ENCODE peak calls at places on chromosomes 5 and 9, in ten cellular contexts. One of them, this sample, is unnamed.

GRCh38 chr5:59123595-59124561 is 541.0 kb downstream of the RAB3C start:
- DNase-seq in EL: no peak
- DNase-seq in HT1080: no peak
- DNase-seq in stimulated activated CD4-positive, alpha-beta T cell treated with anti-CD3 and anti-CD28 coated beads, Interleukin-15, amount 100 ng/mL, for 24 hours: no peak
- DNase-seq in GM04504: no peak
- DNase-seq in ACHN: no peak
- DNase-seq in RWPE1: no peak
- DNase-seq in Right ventricle myocardium superior: no peak
- DNase-seq in KBM-7: no peak
- DNase-seq in anterior cingulate cortex: no peak
- DNase-seq in this sample: no peak

GRCh38 chr5:115640274-115640673 is 14.4 kb upstream of the TMED7 start:
- DNase-seq in EL: no peak
- DNase-seq in ACHN: no peak
- DNase-seq in RWPE1: no peak
- DNase-seq in anterior cingulate cortex: no peak
- DNase-seq in KBM-7: no peak
- DNase-seq in GM04504: no peak
- DNase-seq in Right ventricle myocardium superior: no peak
- DNase-seq in HT1080: no peak
- DNase-seq in stimulated activated CD4-positive, alpha-beta T cell treated with anti-CD3 and anti-CD28 coated beads, Interleukin-15, amount 100 ng/mL, for 24 hours: no peak
- DNase-seq in this sample: no peak

GRCh38 chr5:64883912-64884311 is 115.2 kb downstream of the CWC27 start:
- DNase-seq in Right ventricle myocardium superior: no peak
- DNase-seq in GM04504: no peak
- DNase-seq in HT1080: peak
- DNase-seq in stimulated activated CD4-positive, alpha-beta T cell treated with anti-CD3 and anti-CD28 coated beads, Interleukin-15, amount 100 ng/mL, for 24 hours: no peak
- DNase-seq in EL: no peak
- DNase-seq in ACHN: no peak
- DNase-seq in RWPE1: no peak
- DNase-seq in anterior cingulate cortex: no peak
- DNase-seq in KBM-7: no peak
- DNase-seq in this sample: no peak

GRCh38 chr9:35035851-35036701 is 36.3 kb downstream of the VCP start:
- DNase-seq in RWPE1: no peak
- DNase-seq in stimulated activated CD4-positive, alpha-beta T cell treated with anti-CD3 and anti-CD28 coated beads, Interleukin-15, amount 100 ng/mL, for 24 hours: peak
- DNase-seq in anterior cingulate cortex: no peak
- DNase-seq in EL: peak
- DNase-seq in ACHN: no peak
- DNase-seq in KBM-7: no peak
- DNase-seq in GM04504: no peak
- DNase-seq in Right ventricle myocardium superior: peak
- DNase-seq in HT1080: no peak
- DNase-seq in this sample: peak

GRCh38 chr5:122943050-122943698 is 93.4 kb downstream of the PPIC start:
- DNase-seq in Right ventricle myocardium superior: no peak
- DNase-seq in anterior cingulate cortex: no peak
- DNase-seq in HT1080: no peak
- DNase-seq in stimulated activated CD4-positive, alpha-beta T cell treated with anti-CD3 and anti-CD28 coated beads, Interleukin-15, amount 100 ng/mL, for 24 hours: no peak
- DNase-seq in EL: no peak
- DNase-seq in KBM-7: no peak
- DNase-seq in GM04504: no peak
- DNase-seq in ACHN: no peak
- DNase-seq in RWPE1: no peak
- DNase-seq in this sample: no peak

GRCh38 chr5:116896001-116896400 is 321.4 kb upstream of the SEMA6A start:
- DNase-seq in anterior cingulate cortex: no peak
- DNase-seq in GM04504: no peak
- DNase-seq in Right ventricle myocardium superior: no peak
- DNase-seq in HT1080: no peak
- DNase-seq in KBM-7: no peak
- DNase-seq in RWPE1: no peak
- DNase-seq in stimulated activated CD4-positive, alpha-beta T cell treated with anti-CD3 and anti-CD28 coated beads, Interleukin-15, amount 100 ng/mL, for 24 hours: no peak
- DNase-seq in ACHN: no peak
- DNase-seq in EL: no peak
- DNase-seq in this sample: no peak

GRCh38 chr5:105680858-105681257 is 1989.9 kb downstream of the EFNA5 start:
- DNase-seq in stimulated activated CD4-positive, alpha-beta T cell treated with anti-CD3 and anti-CD28 coated beads, Interleukin-15, amount 100 ng/mL, for 24 hours: no peak
- DNase-seq in GM04504: no peak
- DNase-seq in anterior cingulate cortex: no peak
- DNase-seq in HT1080: no peak
- DNase-seq in Right ventricle myocardium superior: no peak
- DNase-seq in RWPE1: no peak
- DNase-seq in KBM-7: no peak
- DNase-seq in ACHN: no peak
- DNase-seq in EL: no peak
- DNase-seq in this sample: no peak

GRCh38 chr5:154967419-154968024 is 26.6 kb downstream of the MRPL22 start:
- DNase-seq in GM04504: no peak
- DNase-seq in KBM-7: peak
- DNase-seq in RWPE1: peak
- DNase-seq in stimulated activated CD4-positive, alpha-beta T cell treated with anti-CD3 and anti-CD28 coated beads, Interleukin-15, amount 100 ng/mL, for 24 hours: no peak
- DNase-seq in anterior cingulate cortex: no peak
- DNase-seq in Right ventricle myocardium superior: no peak
- DNase-seq in HT1080: no peak
- DNase-seq in EL: peak
- DNase-seq in ACHN: peak
- DNase-seq in this sample: no peak

GRCh38 chr5:142482207-142482606 is 157.4 kb upstream of the SPRY4 start:
- DNase-seq in EL: no peak
- DNase-seq in Right ventricle myocardium superior: no peak
- DNase-seq in anterior cingulate cortex: no peak
- DNase-seq in KBM-7: no peak
- DNase-seq in GM04504: no peak
- DNase-seq in ACHN: no peak
- DNase-seq in stimulated activated CD4-positive, alpha-beta T cell treated with anti-CD3 and anti-CD28 coated beads, Interleukin-15, amount 100 ng/mL, for 24 hours: no peak
- DNase-seq in HT1080: no peak
- DNase-seq in RWPE1: no peak
- DNase-seq in this sample: no peak

GRCh38 chr5:100623719-100624118 is 88.5 kb downstream of the FAM174A start:
- DNase-seq in EL: peak
- DNase-seq in GM04504: peak
- DNase-seq in KBM-7: peak
- DNase-seq in anterior cingulate cortex: no peak
- DNase-seq in stimulated activated CD4-positive, alpha-beta T cell treated with anti-CD3 and anti-CD28 coated beads, Interleukin-15, amount 100 ng/mL, for 24 hours: no peak
- DNase-seq in RWPE1: peak
- DNase-seq in HT1080: peak
- DNase-seq in ACHN: peak
- DNase-seq in Right ventricle myocardium superior: no peak
- DNase-seq in this sample: no peak